ENCODE peak calls at places on chromosomes 4 and X, in nine cellular contexts. One of them, this sample, is unnamed.

GRCh38 chr4:164221631-164222030 is 532.3 kb upstream of the SMIM31 start:
- DNase-seq in GM20000: no peak
- DNase-seq in heart right ventricle: no peak
- DNase-seq in GM10248: no peak
- DNase-seq in H9: no peak
- DNase-seq in uterus: no peak
- DNase-seq in fibroblast of the aortic adventitia: no peak
- DNase-seq in GM12865: no peak
- DNase-seq in stomach: no peak
- DNase-seq in this sample: no peak

GRCh38 chrX:20071511-20072079 is 45.1 kb downstream of the MAP7D2 start:
- DNase-seq in GM20000: no peak
- DNase-seq in H9: no peak
- DNase-seq in stomach: no peak
- DNase-seq in uterus: no peak
- DNase-seq in GM12865: no peak
- DNase-seq in heart right ventricle: no peak
- DNase-seq in GM10248: no peak
- DNase-seq in fibroblast of the aortic adventitia: no peak
- DNase-seq in this sample: no peak

GRCh38 chr4:1191621-1192020 is 19.2 kb upstream of the SPON2 start:
- DNase-seq in fibroblast of the aortic adventitia: no peak
- DNase-seq in heart right ventricle: peak
- DNase-seq in H9: no peak
- DNase-seq in stomach: peak
- DNase-seq in GM10248: no peak
- DNase-seq in GM12865: peak
- DNase-seq in uterus: peak
- DNase-seq in GM20000: no peak
- DNase-seq in this sample: no peak

GRCh38 chrX:119272882-119273806 is 37.1 kb downstream of the PGRMC1 start:
- DNase-seq in GM12865: peak
- DNase-seq in stomach: peak
- DNase-seq in H9: peak
- DNase-seq in GM20000: peak
- DNase-seq in heart right ventricle: peak
- DNase-seq in uterus: no peak
- DNase-seq in GM10248: peak
- DNase-seq in fibroblast of the aortic adventitia: peak
- DNase-seq in this sample: peak

GRCh38 chr4:121534187-121534586 is 153.4 kb upstream of the QRFPR start:
- DNase-seq in heart right ventricle: no peak
- DNase-seq in GM12865: no peak
- DNase-seq in fibroblast of the aortic adventitia: no peak
- DNase-seq in GM20000: no peak
- DNase-seq in H9: no peak
- DNase-seq in GM10248: no peak
- DNase-seq in uterus: no peak
- DNase-seq in stomach: no peak
- DNase-seq in this sample: no peak

GRCh38 chrX:21658152-21658737 is at the start of gene KLHL34:
- DNase-seq in GM20000: peak
- DNase-seq in fibroblast of the aortic adventitia: no peak
- DNase-seq in H9: no peak
- DNase-seq in heart right ventricle: peak
- DNase-seq in stomach: no peak
- DNase-seq in GM10248: no peak
- DNase-seq in GM12865: no peak
- DNase-seq in uterus: no peak
- DNase-seq in this sample: peak

GRCh38 chr4:103915224-103915869 is 195.6 kb upstream of the TACR3 start:
- DNase-seq in uterus: no peak
- DNase-seq in heart right ventricle: no peak
- DNase-seq in GM10248: peak
- DNase-seq in GM20000: peak
- DNase-seq in GM12865: peak
- DNase-seq in fibroblast of the aortic adventitia: peak
- DNase-seq in stomach: no peak
- DNase-seq in H9: no peak
- DNase-seq in this sample: no peak

GRCh38 chrX:38006283-38006682 is at the start of gene SYTL5:
- DNase-seq in GM10248: no peak
- DNase-seq in GM12865: no peak
- DNase-seq in heart right ventricle: no peak
- DNase-seq in uterus: no peak
- DNase-seq in H9: no peak
- DNase-seq in GM20000: no peak
- DNase-seq in stomach: no peak
- DNase-seq in fibroblast of the aortic adventitia: no peak
- DNase-seq in this sample: peak

GRCh38 chr4:7107166-7107905 is 39.5 kb upstream of the GRPEL1 start:
- DNase-seq in GM10248: peak
- DNase-seq in fibroblast of the aortic adventitia: no peak
- DNase-seq in GM20000: no peak
- DNase-seq in GM12865: no peak
- DNase-seq in uterus: no peak
- DNase-seq in heart right ventricle: no peak
- DNase-seq in H9: no peak
- DNase-seq in stomach: no peak
- DNase-seq in this sample: no peak

GRCh38 chr4:170198742-170199141 is 109.0 kb upstream of the AADAT start:
- DNase-seq in stomach: no peak
- DNase-seq in GM10248: no peak
- DNase-seq in uterus: no peak
- DNase-seq in heart right ventricle: no peak
- DNase-seq in GM20000: no peak
- DNase-seq in fibroblast of the aortic adventitia: no peak
- DNase-seq in H9: no peak
- DNase-seq in GM12865: no peak
- DNase-seq in this sample: no peak

GRCh38 chrX:136623400-136623799 is 24.6 kb upstream of the CD40LG start:
- DNase-seq in fibroblast of the aortic adventitia: no peak
- DNase-seq in uterus: no peak
- DNase-seq in GM12865: no peak
- DNase-seq in GM10248: no peak
- DNase-seq in GM20000: no peak
- DNase-seq in stomach: no peak
- DNase-seq in H9: no peak
- DNase-seq in heart right ventricle: no peak
- DNase-seq in this sample: no peak

GRCh38 chr4:139665690-139666529 is at the start of gene MGST2:
- DNase-seq in GM10248: peak
- DNase-seq in uterus: peak
- DNase-seq in fibroblast of the aortic adventitia: peak
- DNase-seq in GM20000: peak
- DNase-seq in H9: peak
- DNase-seq in GM12865: peak
- DNase-seq in stomach: peak
- DNase-seq in heart right ventricle: peak
- DNase-seq in this sample: peak

GRCh38 chrX:44914532-44915198 is 41.7 kb downstream of the KDM6A start:
- DNase-seq in stomach: no peak
- DNase-seq in uterus: no peak
- DNase-seq in heart right ventricle: no peak
- DNase-seq in fibroblast of the aortic adventitia: peak
- DNase-seq in GM10248: no peak
- DNase-seq in GM20000: no peak
- DNase-seq in GM12865: no peak
- DNase-seq in H9: no peak
- DNase-seq in this sample: no peak

GRCh38 chrX:13464599-13465275 is 104.7 kb upstream of the EGFL6 start:
- DNase-seq in fibroblast of the aortic adventitia: peak
- DNase-seq in GM10248: no peak
- DNase-seq in uterus: no peak
- DNase-seq in GM20000: no peak
- DNase-seq in GM12865: no peak
- DNase-seq in heart right ventricle: no peak
- DNase-seq in H9: no peak
- DNase-seq in stomach: no peak
- DNase-seq in this sample: no peak

DNA sequence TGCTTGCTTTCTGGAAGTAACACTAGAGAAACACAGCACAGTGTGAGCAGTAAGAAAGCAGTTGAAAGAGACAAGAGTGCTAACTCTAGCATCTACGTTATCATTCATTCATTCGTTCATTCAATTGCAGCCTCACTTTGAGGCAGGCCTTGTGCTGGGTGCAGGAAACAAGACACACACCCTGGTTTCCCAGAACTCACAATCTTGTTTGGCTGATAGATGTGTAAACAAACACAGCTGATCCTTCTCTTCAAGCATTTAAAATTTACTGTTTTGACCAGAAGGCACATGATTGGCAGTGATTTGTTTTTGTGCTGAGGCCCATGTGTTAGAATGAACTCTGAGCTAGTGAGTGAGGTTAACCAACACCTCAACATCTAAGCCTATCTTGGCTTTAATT is 20.4 kb upstream of the TBC1D9 start:
- DNase-seq in H9: no peak
- DNase-seq in heart right ventricle: no peak
- DNase-seq in fibroblast of the aortic adventitia: no peak
- DNase-seq in GM10248: no peak
- DNase-seq in GM20000: no peak
- DNase-seq in stomach: no peak
- DNase-seq in uterus: no peak
- DNase-seq in GM12865: no peak
- DNase-seq in this sample: no peak
- TF ChIP-seq CTCF in H9: no peak
- TF ChIP-seq CTCF in heart right ventricle: no peak
- TF ChIP-seq CTCF in fibroblast of the aortic adventitia: no peak
- TF ChIP-seq CTCF in GM10248: no peak
- TF ChIP-seq CTCF in GM20000: no peak
- TF ChIP-seq CTCF in stomach: no peak
- TF ChIP-seq CTCF in uterus: no peak
- TF ChIP-seq CTCF in GM12865: no peak
- TF ChIP-seq CTCF in this sample: no peak

DNA sequence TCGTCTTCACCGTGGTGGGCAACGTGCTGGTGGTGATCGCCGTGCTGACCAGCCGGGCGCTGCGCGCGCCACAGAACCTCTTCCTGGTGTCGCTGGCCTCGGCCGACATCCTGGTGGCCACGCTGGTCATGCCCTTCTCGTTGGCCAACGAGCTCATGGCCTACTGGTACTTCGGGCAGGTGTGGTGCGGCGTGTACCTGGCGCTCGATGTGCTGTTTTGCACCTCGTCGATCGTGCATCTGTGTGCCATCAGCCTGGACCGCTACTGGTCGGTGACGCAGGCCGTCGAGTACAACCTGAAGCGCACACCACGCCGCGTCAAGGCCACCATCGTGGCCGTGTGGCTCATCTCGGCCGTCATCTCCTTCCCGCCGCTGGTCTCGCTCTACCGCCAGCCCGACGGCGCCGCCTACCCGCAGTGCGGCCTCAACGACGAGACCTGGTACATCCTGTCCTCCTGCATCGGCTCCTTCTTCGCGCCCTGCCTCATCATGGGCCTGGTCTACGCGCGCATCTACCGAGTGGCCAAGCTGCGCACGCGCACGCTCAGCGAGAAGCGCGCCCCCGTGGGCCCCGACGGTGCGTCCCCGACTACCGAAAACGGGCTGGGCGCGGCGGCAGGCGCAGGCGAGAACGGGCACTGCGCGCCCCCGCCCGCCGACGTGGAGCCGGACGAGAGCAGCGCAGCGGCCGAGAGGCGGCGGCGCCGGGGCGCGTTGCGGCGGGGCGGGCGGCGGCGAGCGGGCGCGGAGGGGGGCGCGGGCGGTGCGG is 791 bp downstream of the ADRA2C start:
- DNase-seq in H9: peak
- DNase-seq in fibroblast of the aortic adventitia: no peak
- DNase-seq in stomach: no peak
- DNase-seq in uterus: peak
- DNase-seq in GM12865: no peak
- DNase-seq in GM20000: peak
- DNase-seq in heart right ventricle: no peak
- DNase-seq in GM10248: no peak
- DNase-seq in this sample: no peak
- TF ChIP-seq CTCF in H9: peak
- TF ChIP-seq CTCF in fibroblast of the aortic adventitia: no peak
- TF ChIP-seq CTCF in stomach: no peak
- TF ChIP-seq CTCF in uterus: peak
- TF ChIP-seq CTCF in GM12865: no peak
- TF ChIP-seq CTCF in GM20000: no peak
- TF ChIP-seq CTCF in heart right ventricle: no peak
- TF ChIP-seq CTCF in GM10248: no peak
- TF ChIP-seq CTCF in this sample: no peak

DNA sequence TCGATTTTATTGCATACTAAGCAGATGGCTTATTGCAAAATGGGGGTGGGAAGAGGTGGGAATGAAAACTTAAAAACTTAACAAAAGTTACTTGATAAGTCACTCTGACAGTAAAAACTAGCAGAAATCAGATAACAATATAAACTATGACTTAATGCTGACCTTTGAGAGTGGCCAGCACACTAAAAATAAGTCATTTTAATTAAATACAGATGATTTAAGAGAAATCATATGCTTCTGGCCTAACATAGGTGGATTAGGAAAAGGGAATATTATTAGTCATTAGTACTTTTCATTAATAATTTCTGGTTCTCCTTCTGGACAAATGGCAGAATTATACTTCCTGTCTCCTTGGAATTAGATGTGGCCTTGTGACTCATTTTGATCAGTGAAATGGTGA is 756.7 kb downstream of the PCDH19 start:
- DNase-seq in fibroblast of the aortic adventitia: no peak
- DNase-seq in GM10248: no peak
- DNase-seq in stomach: no peak
- DNase-seq in H9: no peak
- DNase-seq in uterus: no peak
- DNase-seq in GM20000: no peak
- DNase-seq in GM12865: no peak
- DNase-seq in heart right ventricle: no peak
- DNase-seq in this sample: no peak
- TF ChIP-seq CTCF in fibroblast of the aortic adventitia: no peak
- TF ChIP-seq CTCF in GM10248: no peak
- TF ChIP-seq CTCF in stomach: no peak
- TF ChIP-seq CTCF in H9: no peak
- TF ChIP-seq CTCF in uterus: no peak
- TF ChIP-seq CTCF in GM20000: no peak
- TF ChIP-seq CTCF in GM12865: no peak
- TF ChIP-seq CTCF in heart right ventricle: no peak
- TF ChIP-seq CTCF in this sample: no peak

GRCh38 chr4:169009281-169010124 is 552 bp downstream of the CBR4 start:
- DNase-seq in GM12865: peak
- DNase-seq in heart right ventricle: peak
- DNase-seq in fibroblast of the aortic adventitia: peak
- DNase-seq in H9: peak
- DNase-seq in GM20000: peak
- DNase-seq in GM10248: peak
- DNase-seq in uterus: peak
- DNase-seq in stomach: peak
- DNase-seq in this sample: peak
- TF ChIP-seq CTCF in GM12865: peak
- TF ChIP-seq CTCF in heart right ventricle: no peak
- TF ChIP-seq CTCF in fibroblast of the aortic adventitia: peak
- TF ChIP-seq CTCF in H9: peak
- TF ChIP-seq CTCF in GM20000: no peak
- TF ChIP-seq CTCF in GM10248: peak
- TF ChIP-seq CTCF in uterus: peak
- TF ChIP-seq CTCF in stomach: no peak
- TF ChIP-seq CTCF in this sample: no peak